ENCODE peak calls at places on chromosomes 13 and 19, in six cellular contexts. B, R, Q, Y, E and N are unnamed samples.

GRCh38 chr19:51772977-51773376 is 12.0 kb downstream of the FPR2 start:
- DNase-seq in E (no peak), Q (no peak), Y (no peak), B (no peak), R (no peak), N (no peak)

GRCh38 chr13:106678646-106679045 is 110.7 kb upstream of the ARGLU1 start:
- DNase-seq in Q (no peak), Y (no peak), E (no peak), B (no peak), R (no peak), N (no peak)

GRCh38 chr19:57888107-57888493 is 737 bp downstream of the ZNF814 start:
- DNase-seq in E (no peak), B (no peak), R (no peak), Q (no peak), Y (no peak), N (no peak)

GRCh38 chr19:5547881-5548280 is 19.9 kb downstream of the TINCR start:
- DNase-seq in R (peak; percentile 51), Q (no peak), B (no peak), E (no peak), Y (no peak), N (peak; percentile 29)

GRCh38 chr13:66312312-66313087 is 917.6 kb downstream of the PCDH9 start:
- DNase-seq in Q (no peak), R (peak; percentile 80), Y (no peak), E (no peak), B (no peak), N (no peak)

GRCh38 chr13:34867590-34867989 is 74.5 kb upstream of the NBEA start:
- DNase-seq in R (peak; percentile 8), Y (no peak), B (no peak), E (no peak), Q (no peak), N (no peak)

GRCh38 chr19:17550076-17550667 is 5.3 kb upstream of the COLGALT1 start:
- DNase-seq in E (no peak), R (no peak), B (no peak), Q (no peak), Y (no peak), N (no peak)

GRCh38 chr13:45847554-45848224 is 3.9 kb downstream of the SIAH3 start:
- DNase-seq in B (no peak), R (no peak), Y (no peak), Q (no peak), E (peak; percentile 67), N (peak; percentile 38)

GRCh38 chr13:34070006-34070405 is 252.1 kb downstream of the RFC3 start:
- DNase-seq in B (no peak), Q (no peak), Y (no peak), R (peak; percentile 12), E (no peak), N (no peak)

GRCh38 chr13:60398949-60399589 is 2.0 kb downstream of the TDRD3 start:
- DNase-seq in R (peak; percentile 43), Y (no peak), Q (no peak), B (no peak), E (no peak), N (no peak)

GRCh38 chr13:22144806-22145205 is 473.9 kb downstream of the FGF9 start:
- DNase-seq in Q (no peak), B (no peak), E (no peak), R (no peak), Y (no peak), N (no peak)

GRCh38 chr19:42282036-42282762 is 13.1 kb downstream of the CIC start:
- DNase-seq in Y (peak; percentile 71), E (peak; percentile 76), B (no peak), R (peak; percentile 34), Q (peak; percentile 51), N (no peak)

GRCh38 chr19:30304540-30304939 is 67.6 kb upstream of the ZNF536 start:
- DNase-seq in E (no peak), R (no peak), Q (no peak), Y (no peak), B (no peak), N (no peak)

GRCh38 chr19:38452430-38453366 is 19.2 kb downstream of the RYR1 start:
- DNase-seq in Y (no peak), B (no peak), Q (no peak), R (no peak), E (no peak), N (no peak)

GRCh38 chr13:22915442-22916082 is 265.2 kb upstream of the SGCG start:
- DNase-seq in Q (peak; percentile 66), B (no peak), R (peak; percentile 17), E (peak; percentile 85), Y (peak; percentile 67), N (peak; percentile 59)

GRCh38 chr19:41354343-41354974 is 737 bp upstream of the TGFB1 start:
- DNase-seq in Q (peak; percentile 28), E (peak; percentile 74), B (no peak), R (no peak), Y (peak; percentile 56), N (peak; percentile 18)

GRCh38 chr13:72820156-72820897 is 38.4 kb downstream of the PIBF1 start:
- DNase-seq in E (no peak), B (no peak), R (peak; percentile 76), Y (no peak), Q (no peak), N (no peak)

GRCh38 chr13:35926859-35927530 is 204.2 kb downstream of the DCLK1 start:
- DNase-seq in R (peak; percentile 30), Q (peak; percentile 47), Y (no peak), E (peak; percentile 78), B (no peak), N (no peak)

GRCh38 chr13:32682740-32683139 is 96.5 kb downstream of the PDS5B start:
- DNase-seq in R (no peak), B (no peak), Y (no peak), Q (no peak), E (no peak), N (no peak)

GRCh38 chr13:113668491-113668971 is 1.5 kb downstream of the GRK1 start:
- DNase-seq in Q (peak; percentile 11), Y (no peak), R (no peak), E (peak; percentile 54), B (no peak), N (no peak)

GRCh38 chr13:44045179-44045562 is 165.5 kb downstream of the LACC1 start:
- DNase-seq in E (no peak), B (no peak), R (no peak), Q (no peak), Y (no peak), N (no peak)

GRCh38 chr13:91406619-91407018 is 8.2 kb downstream of the GPC5 start:
- DNase-seq in E (no peak), Q (no peak), R (peak; percentile 35), B (no peak), Y (no peak), N (no peak)

GRCh38 chr13:37403776-37404497 is 194.6 kb downstream of the POSTN start:
- DNase-seq in E (no peak), Q (no peak), R (peak; percentile 92), B (no peak), Y (no peak), N (no peak)

GRCh38 chr19:2984196-2984490 is 6.8 kb downstream of the TLE6 start:
- DNase-seq in Y (no peak), E (no peak), B (no peak), Q (no peak), R (no peak), N (peak; percentile 59)

GRCh38 chr19:47035495-47036232 is 12.8 kb downstream of the TMEM160 start:
- DNase-seq in Y (peak; percentile 87), R (peak; percentile 73), E (peak; percentile 90), Q (peak; percentile 91), B (peak; percentile 96), N (peak; percentile 89)
- TF ChIP-seq POLR2A in Y (no peak), R (no peak), E (no peak), Q (no peak), B (no peak), N (no peak)

DNA sequence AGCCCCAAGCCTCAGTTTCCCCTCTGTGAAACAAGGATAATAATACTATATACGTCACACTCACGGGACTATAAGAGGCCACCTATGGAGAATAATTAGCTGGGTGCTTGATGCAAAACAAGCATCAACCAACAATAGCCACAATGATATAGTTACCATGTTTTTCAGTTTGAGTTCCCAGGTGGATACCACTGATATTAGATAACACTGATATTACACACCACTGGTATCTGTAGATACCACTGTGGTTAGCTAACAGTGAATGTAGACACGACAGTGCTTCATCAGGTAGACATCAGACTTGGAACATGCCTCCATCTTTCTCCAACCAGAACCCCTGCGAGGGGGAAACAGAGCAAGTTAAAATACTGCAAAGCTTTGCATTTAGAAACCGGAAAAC is 80.5 kb downstream of the RNASEH2B start:
- DNase-seq in B (no peak), R (no peak), Q (no peak), Y (no peak), E (no peak), N (no peak)
- H3K27ac ChIP-seq in B (no peak overlapping the region), R (no peak overlapping the region), Q (peak overlapping the region; percentile 83), Y (no peak overlapping the region), E (peak overlapping the region; percentile 49), N (no peak overlapping the region)

GRCh38 chr19:45777395-45777961 is 4.8 kb downstream of the DMPK start:
- DNase-seq in E (peak; percentile 66), R (no peak), B (no peak), Y (peak; percentile 41), Q (no peak), N (no peak)

GRCh38 chr19:45772130-45772880 is 3.3 kb upstream of the SIX5 start:
- DNase-seq in B (no peak), Y (peak; percentile 42), Q (no peak), E (peak; percentile 69), R (no peak), N (no peak)

GRCh38 chr19:45772912-45773311 is 3.9 kb upstream of the SIX5 start:
- DNase-seq in R (no peak), B (no peak), E (no peak), Y (no peak), Q (no peak), N (no peak)

GRCh38 chr19:45773384-45773783 is 4.3 kb upstream of the SIX5 start:
- DNase-seq in B (no peak), R (no peak), E (no peak), Y (no peak), Q (no peak), N (no peak)

DNA sequence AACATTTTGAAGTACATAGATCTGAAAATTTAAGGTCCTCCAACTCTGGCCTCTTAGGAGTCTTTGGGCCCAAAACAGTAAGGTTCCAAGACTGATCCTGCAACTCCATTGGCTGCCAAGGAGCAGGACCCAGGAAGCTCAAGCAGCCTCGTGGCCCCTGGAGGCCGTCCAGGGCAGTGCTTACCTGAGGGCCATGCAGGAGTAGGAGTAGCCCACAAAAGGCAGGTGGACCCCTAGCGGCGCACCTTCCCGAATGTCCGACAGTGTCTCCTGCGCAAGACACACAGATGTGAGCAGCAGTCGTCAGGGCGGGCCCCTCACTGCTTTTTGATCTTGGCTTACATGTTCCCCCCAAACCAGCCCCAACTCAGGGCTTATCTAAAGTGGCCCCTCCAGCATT is 5.7 kb upstream of the SIX5 start:
- DNase-seq in Q (no peak), E (no peak), R (no peak), B (no peak), Y (peak; percentile 44), N (no peak)
- TF ChIP-seq CTCF in Q (no peak), E (no peak), R (no peak), B (no peak), Y (no peak), N (no peak)

GRCh38 chr19:36972594-36972993 is 56.5 kb downstream of the ZNF568 start:
- DNase-seq in Y (no peak), E (no peak), Q (peak; percentile 17), R (no peak), B (no peak), N (no peak)
- TF ChIP-seq POLR2A in Y (no peak), E (no peak), Q (no peak), R (no peak), B (no peak), N (no peak)